ENCODE peak calls at places on chromosomes 6 and 20, in four cellular contexts. One of them, this sample, is unnamed.

GRCh38 chr20:31560900-31561598 is 44.0 kb upstream of the ID1 start:
- DNase-seq in NT2/D1: no peak
- DNase-seq in fibroblast of lung: peak
- DNase-seq in SK-N-SH: no peak
- DNase-seq in this sample: no peak

GRCh38 chr20:49843770-49844169 is 31.1 kb downstream of the SLC9A8 start:
- DNase-seq in NT2/D1: no peak
- DNase-seq in fibroblast of lung: no peak
- DNase-seq in SK-N-SH: no peak
- DNase-seq in this sample: no peak

GRCh38 chr20:57663241-57663640 is 43.0 kb upstream of the ZBP1 start:
- DNase-seq in NT2/D1: no peak
- DNase-seq in fibroblast of lung: no peak
- DNase-seq in SK-N-SH: peak
- DNase-seq in this sample: peak

GRCh38 chr6:56550307-56550706 is 92.4 kb downstream of the DST start:
- DNase-seq in NT2/D1: no peak
- DNase-seq in fibroblast of lung: peak
- DNase-seq in SK-N-SH: no peak
- DNase-seq in this sample: no peak

GRCh38 chr20:39986231-39986904 is 702.7 kb downstream of the MAFB start:
- DNase-seq in NT2/D1: peak
- DNase-seq in fibroblast of lung: peak
- DNase-seq in SK-N-SH: peak
- DNase-seq in this sample: peak

GRCh38 chr6:19478273-19478672 is 358.9 kb upstream of the ID4 start:
- DNase-seq in NT2/D1: no peak
- DNase-seq in fibroblast of lung: no peak
- DNase-seq in SK-N-SH: no peak
- DNase-seq in this sample: no peak

GRCh38 chr6:130366011-130366963 is at the start of gene TMEM200A:
- DNase-seq in NT2/D1: no peak
- DNase-seq in fibroblast of lung: peak
- DNase-seq in SK-N-SH: peak
- DNase-seq in this sample: peak

GRCh38 chr6:84709121-84709520 is 55.3 kb downstream of the TBX18 start:
- DNase-seq in NT2/D1: no peak
- DNase-seq in fibroblast of lung: no peak
- DNase-seq in SK-N-SH: no peak
- DNase-seq in this sample: no peak

GRCh38 chr6:143060806-143061596 is at the start of gene AIG1:
- DNase-seq in NT2/D1: no peak
- DNase-seq in fibroblast of lung: no peak
- DNase-seq in SK-N-SH: peak
- DNase-seq in this sample: peak

GRCh38 chr6:6057442-6058053 is 50.8 kb upstream of the NRN1 start:
- DNase-seq in NT2/D1: peak
- DNase-seq in fibroblast of lung: peak
- DNase-seq in SK-N-SH: peak
- DNase-seq in this sample: no peak

GRCh38 chr6:14550817-14551216 is 433.2 kb downstream of the CD83 start:
- DNase-seq in NT2/D1: no peak
- DNase-seq in fibroblast of lung: no peak
- DNase-seq in SK-N-SH: no peak
- DNase-seq in this sample: no peak

GRCh38 chr6:28354688-28355554 is 5.2 kb downstream of the ZKSCAN3 start:
- DNase-seq in NT2/D1: no peak
- DNase-seq in fibroblast of lung: no peak
- DNase-seq in SK-N-SH: no peak
- DNase-seq in this sample: no peak

GRCh38 chr6:28351087-28351486 is 1.3 kb downstream of the ZKSCAN3 start:
- DNase-seq in NT2/D1: no peak
- DNase-seq in fibroblast of lung: no peak
- DNase-seq in SK-N-SH: no peak
- DNase-seq in this sample: no peak

GRCh38 chr6:28353981-28354676 is 4.4 kb downstream of the ZKSCAN3 start:
- DNase-seq in NT2/D1: no peak
- DNase-seq in fibroblast of lung: no peak
- DNase-seq in SK-N-SH: no peak
- DNase-seq in this sample: no peak

GRCh38 chr6:28351493-28351925 is 1.8 kb downstream of the ZKSCAN3 start:
- DNase-seq in NT2/D1: no peak
- DNase-seq in fibroblast of lung: no peak
- DNase-seq in SK-N-SH: no peak
- DNase-seq in this sample: no peak

GRCh38 chr6:28353356-28353755 is 3.6 kb downstream of the ZKSCAN3 start:
- DNase-seq in NT2/D1: no peak
- DNase-seq in fibroblast of lung: no peak
- DNase-seq in SK-N-SH: no peak
- DNase-seq in this sample: no peak
- H3K4me3 ChIP-seq in NT2/D1: no peak
- H3K4me3 ChIP-seq in fibroblast of lung: no peak
- H3K4me3 ChIP-seq in SK-N-SH: no peak
- H3K4me3 ChIP-seq in this sample: no peak

GRCh38 chr6:140208286-140208685 is 833.8 kb upstream of the CITED2 start:
- DNase-seq in NT2/D1: no peak
- DNase-seq in fibroblast of lung: no peak
- DNase-seq in SK-N-SH: no peak
- DNase-seq in this sample: no peak

GRCh38 chr6:140201787-140202458 is 827.5 kb upstream of the CITED2 start:
- DNase-seq in NT2/D1: no peak
- DNase-seq in fibroblast of lung: no peak
- DNase-seq in SK-N-SH: no peak
- DNase-seq in this sample: no peak

GRCh38 chr6:140205795-140206593 is 831.5 kb upstream of the CITED2 start:
- DNase-seq in NT2/D1: no peak
- DNase-seq in fibroblast of lung: no peak
- DNase-seq in SK-N-SH: no peak
- DNase-seq in this sample: no peak

GRCh38 chr6:140202964-140203363 is 828.5 kb upstream of the CITED2 start:
- DNase-seq in NT2/D1: no peak
- DNase-seq in fibroblast of lung: no peak
- DNase-seq in SK-N-SH: no peak
- DNase-seq in this sample: no peak

GRCh38 chr6:140203611-140204553 is 829.4 kb upstream of the CITED2 start:
- DNase-seq in NT2/D1: no peak
- DNase-seq in fibroblast of lung: peak
- DNase-seq in SK-N-SH: no peak
- DNase-seq in this sample: no peak
- H3K9ac ChIP-seq in NT2/D1: no peak
- H3K9ac ChIP-seq in fibroblast of lung: no peak
- H3K9ac ChIP-seq in SK-N-SH: no peak
- H3K9ac ChIP-seq in this sample: no peak

DNA sequence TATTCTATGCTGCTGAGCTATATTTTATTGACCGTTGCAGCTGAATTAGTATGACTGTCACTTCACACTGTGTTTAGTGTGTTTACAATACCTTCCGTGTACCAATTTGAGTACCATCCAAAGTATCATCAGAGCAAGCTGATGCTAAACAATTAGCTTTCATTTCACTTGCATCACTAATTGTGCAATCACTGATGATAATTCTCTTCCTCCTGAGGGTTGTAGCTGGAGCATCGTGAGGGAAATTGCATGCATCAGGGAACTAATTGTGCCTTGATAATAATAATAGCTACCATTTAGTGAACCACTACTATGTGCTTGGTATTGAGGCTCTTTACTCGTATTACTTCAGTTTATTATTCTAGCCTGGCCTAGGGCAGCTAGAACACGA is 384.8 kb upstream of the SOX4 start:
- DNase-seq in NT2/D1: no peak
- DNase-seq in fibroblast of lung: no peak
- DNase-seq in SK-N-SH: no peak
- DNase-seq in this sample: no peak
- H3K4me3 ChIP-seq in NT2/D1: no peak
- H3K4me3 ChIP-seq in fibroblast of lung: no peak
- H3K4me3 ChIP-seq in SK-N-SH: no peak
- H3K4me3 ChIP-seq in this sample: no peak

GRCh38 chr20:10551732-10552724 is 116.9 kb downstream of the SLX4IP start:
- DNase-seq in NT2/D1: peak
- DNase-seq in fibroblast of lung: no peak
- DNase-seq in SK-N-SH: no peak
- DNase-seq in this sample: peak

GRCh38 chr20:10553326-10553984 is 118.3 kb downstream of the SLX4IP start:
- DNase-seq in NT2/D1: peak
- DNase-seq in fibroblast of lung: peak
- DNase-seq in SK-N-SH: peak
- DNase-seq in this sample: peak

GRCh38 chr20:10555865-10556308 is 117.9 kb downstream of the JAG1 start:
- DNase-seq in NT2/D1: no peak
- DNase-seq in fibroblast of lung: peak
- DNase-seq in SK-N-SH: no peak
- DNase-seq in this sample: no peak

GRCh38 chr20:10555393-10555792 is 118.4 kb downstream of the JAG1 start:
- DNase-seq in NT2/D1: no peak
- DNase-seq in fibroblast of lung: no peak
- DNase-seq in SK-N-SH: no peak
- DNase-seq in this sample: no peak

GRCh38 chr20:10554285-10554684 is 119.2 kb downstream of the SLX4IP start:
- DNase-seq in NT2/D1: no peak
- DNase-seq in fibroblast of lung: no peak
- DNase-seq in SK-N-SH: no peak
- DNase-seq in this sample: no peak
- H3K9ac ChIP-seq in NT2/D1: no peak
- H3K9ac ChIP-seq in fibroblast of lung: no peak
- H3K9ac ChIP-seq in SK-N-SH: no peak
- H3K9ac ChIP-seq in this sample: no peak

DNA sequence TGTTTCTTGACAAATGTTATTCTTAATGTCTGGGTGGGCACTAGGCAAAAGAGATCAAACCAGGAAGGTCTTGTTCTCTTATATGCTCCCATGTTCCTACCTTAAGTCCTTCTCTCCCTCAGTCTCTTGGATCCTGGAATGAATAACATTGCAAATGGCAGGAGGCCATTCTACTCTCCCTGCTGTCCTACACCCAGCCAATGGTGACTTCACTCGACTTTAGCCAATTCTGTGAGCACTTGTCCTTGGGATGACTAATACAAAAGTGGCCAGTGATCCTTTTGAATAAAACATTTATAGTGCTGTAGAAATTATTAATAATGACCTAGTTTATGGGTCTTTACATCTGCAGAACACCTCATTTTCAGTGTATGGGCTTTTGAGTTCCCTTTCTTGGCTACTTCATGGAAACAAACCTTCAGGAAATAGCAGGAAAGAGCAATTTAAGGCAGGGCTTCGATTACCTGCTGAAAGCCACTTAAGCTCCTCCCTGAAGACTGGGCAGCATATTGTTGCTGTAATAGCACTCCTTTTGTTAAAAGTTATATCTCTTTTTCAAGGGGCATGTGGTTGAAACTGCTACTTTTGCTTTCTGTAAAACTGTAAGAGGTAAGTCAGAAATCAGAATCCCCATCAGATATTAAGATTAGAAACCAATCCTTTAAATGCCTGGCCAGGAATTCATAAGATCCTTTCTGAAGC is 10.5 kb downstream of the OTOR start:
- DNase-seq in NT2/D1: no peak
- DNase-seq in fibroblast of lung: no peak
- DNase-seq in SK-N-SH: no peak
- DNase-seq in this sample: no peak
- H3K4me3 ChIP-seq in NT2/D1: no peak
- H3K4me3 ChIP-seq in fibroblast of lung: no peak
- H3K4me3 ChIP-seq in SK-N-SH: no peak
- H3K4me3 ChIP-seq in this sample: no peak

GRCh38 chr6:12791371-12791770 is 74.8 kb downstream of the PHACTR1 start:
- DNase-seq in NT2/D1: no peak
- DNase-seq in fibroblast of lung: no peak
- DNase-seq in SK-N-SH: no peak
- DNase-seq in this sample: no peak
- H3K9ac ChIP-seq in NT2/D1: no peak
- H3K9ac ChIP-seq in fibroblast of lung: no peak
- H3K9ac ChIP-seq in SK-N-SH: no peak
- H3K9ac ChIP-seq in this sample: no peak

GRCh38 chr6:16420715-16421461 is 182.5 kb downstream of the GMPR start:
- DNase-seq in NT2/D1: no peak
- DNase-seq in fibroblast of lung: peak
- DNase-seq in SK-N-SH: no peak
- DNase-seq in this sample: no peak

GRCh38 chr6:16420332-16420714 is 181.9 kb downstream of the GMPR start:
- DNase-seq in NT2/D1: no peak
- DNase-seq in fibroblast of lung: no peak
- DNase-seq in SK-N-SH: no peak
- DNase-seq in this sample: no peak

GRCh38 chr6:16419636-16420331 is 181.4 kb downstream of the GMPR start:
- DNase-seq in NT2/D1: no peak
- DNase-seq in fibroblast of lung: no peak
- DNase-seq in SK-N-SH: no peak
- DNase-seq in this sample: no peak

GRCh38 chr6:16426241-16426640 is 187.9 kb downstream of the GMPR start:
- DNase-seq in NT2/D1: no peak
- DNase-seq in fibroblast of lung: no peak
- DNase-seq in SK-N-SH: no peak
- DNase-seq in this sample: no peak

DNA sequence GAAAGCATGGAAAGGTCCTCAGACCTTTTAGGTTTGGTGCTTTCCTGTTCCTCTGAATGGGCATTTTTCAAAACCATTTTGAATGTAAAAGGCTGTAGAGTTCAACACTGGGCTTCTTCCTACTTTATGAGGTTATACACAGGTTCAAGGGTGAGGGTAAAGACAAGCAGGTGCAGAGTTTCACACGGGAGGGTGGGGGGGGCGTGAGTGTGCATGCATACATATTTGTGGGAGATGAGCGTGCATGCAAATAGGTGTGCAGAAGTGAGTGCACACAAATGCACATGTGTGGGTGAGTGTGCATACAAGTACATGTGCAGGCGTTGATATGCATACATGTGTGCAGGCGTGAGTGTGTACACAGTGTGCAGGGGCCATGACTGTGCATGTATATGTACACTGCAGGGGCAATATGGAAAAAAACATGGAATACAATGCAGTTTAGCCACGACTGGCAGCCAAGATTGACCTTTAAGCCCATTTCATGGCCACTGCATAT is 183.1 kb downstream of the GMPR start:
- DNase-seq in NT2/D1: no peak
- DNase-seq in fibroblast of lung: no peak
- DNase-seq in SK-N-SH: no peak
- DNase-seq in this sample: no peak
- H3K4me3 ChIP-seq in NT2/D1: no peak
- H3K4me3 ChIP-seq in fibroblast of lung: peak
- H3K4me3 ChIP-seq in SK-N-SH: no peak
- H3K4me3 ChIP-seq in this sample: no peak

GRCh38 chr6:73514746-73515110 is 6.1 kb downstream of the EEF1A1 start:
- DNase-seq in NT2/D1: no peak
- DNase-seq in fibroblast of lung: peak
- DNase-seq in SK-N-SH: no peak
- DNase-seq in this sample: peak
- H3K9ac ChIP-seq in NT2/D1: no peak
- H3K9ac ChIP-seq in fibroblast of lung: no peak
- H3K9ac ChIP-seq in SK-N-SH: no peak
- H3K9ac ChIP-seq in this sample: no peak

DNA sequence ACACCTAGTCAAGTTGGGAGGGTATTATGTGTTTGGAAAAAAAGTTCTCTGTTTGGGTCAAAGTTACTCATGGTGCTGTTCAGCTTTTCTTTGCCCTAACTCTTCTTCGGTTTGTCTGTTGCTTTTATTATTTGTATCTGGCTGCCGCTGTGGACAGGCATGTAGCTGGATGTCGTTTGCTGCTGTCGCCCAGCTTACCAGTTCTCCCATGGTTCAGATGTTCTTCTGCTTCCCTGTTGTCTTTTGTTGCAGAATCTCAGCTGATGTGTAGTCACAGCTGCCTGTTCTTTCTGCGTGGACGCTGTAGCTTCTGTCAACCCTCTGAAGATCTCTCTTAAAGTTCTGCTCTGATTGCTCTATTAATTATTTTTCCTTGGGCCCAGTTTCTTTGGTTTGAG is 8.0 kb downstream of the IGF2R start:
- DNase-seq in NT2/D1: no peak
- DNase-seq in fibroblast of lung: no peak
- DNase-seq in SK-N-SH: no peak
- DNase-seq in this sample: no peak
- H3K4me3 ChIP-seq in NT2/D1: no peak
- H3K4me3 ChIP-seq in fibroblast of lung: no peak
- H3K4me3 ChIP-seq in SK-N-SH: no peak
- H3K4me3 ChIP-seq in this sample: no peak